ENCODE peak calls at places on chromosome 13, in six cellular contexts. C, F, N, Z, X and O are unnamed samples.

GRCh38 chr13:73715114-73715909 is 418.9 kb downstream of the KLF12 start:
- DNase-seq in X (no peak), C (peak; percentile 67), Z (no peak), F (no peak), N (no peak), O (peak; percentile 59)

GRCh38 chr13:46698910-46699460 is 98.0 kb downstream of the ESD start:
- DNase-seq in N (no peak), C (no peak), X (no peak), Z (no peak), F (peak; percentile 30), O (peak; percentile 20)

GRCh38 chr13:96053003-96053703 is at the start of gene UGGT2:
- DNase-seq in X (peak; percentile 97), F (peak; percentile 96), Z (peak; percentile 96), N (peak; percentile 76), C (peak; percentile 96), O (peak; percentile 94)

GRCh38 chr13:95256086-95256485 is 45.2 kb downstream of the ABCC4 start:
- DNase-seq in X (no peak), F (peak; percentile 74), C (no peak), Z (no peak), N (peak; percentile 59), O (peak; percentile 96)

GRCh38 chr13:90719452-90719851 is 628.0 kb upstream of the MIR17HG start:
- DNase-seq in Z (no peak), N (no peak), C (no peak), F (peak; percentile 26), X (no peak), O (no peak)

GRCh38 chr13:99977912-99978780 is 3.4 kb upstream of the ZIC2 start:
- DNase-seq in X (no peak), N (no peak), C (no peak), Z (no peak), F (no peak), O (no peak)

GRCh38 chr13:23579072-23579885 is 9.1 kb downstream of the TNFRSF19 start:
- DNase-seq in Z (peak; percentile 93), F (peak; percentile 85), N (peak; percentile 52), C (peak; percentile 96), X (peak; percentile 95), O (peak; percentile 88)

GRCh38 chr13:113915786-113916329 is 52.0 kb upstream of the GAS6 start:
- DNase-seq in F (no peak), X (no peak), Z (no peak), C (no peak), N (no peak), O (no peak)

GRCh38 chr13:113638806-113639205 is 19.2 kb downstream of the ATP4B start:
- DNase-seq in X (no peak), N (no peak), Z (no peak), F (no peak), C (no peak), O (no peak)

GRCh38 chr13:19862511-19863313 is 737 bp downstream of the ZMYM5 start:
- DNase-seq in F (peak; percentile 38), C (peak; percentile 64), Z (peak; percentile 28), N (no peak), X (peak; percentile 29), O (peak; percentile 40)

GRCh38 chr13:19567820-19568534 is 6.6 kb upstream of the TPTE2 start:
- DNase-seq in C (peak; percentile 72), X (no peak), N (no peak), F (no peak), Z (no peak), O (no peak)

GRCh38 chr13:41302743-41303142 is 8.3 kb upstream of the NAA16 start:
- DNase-seq in C (no peak), N (no peak), X (no peak), F (no peak), Z (no peak), O (peak; percentile 47)

GRCh38 chr13:88656751-88657150 is 985.6 kb downstream of the SLITRK5 start:
- DNase-seq in X (no peak), Z (no peak), N (no peak), C (no peak), F (no peak), O (peak; percentile 61)

GRCh38 chr13:58085819-58086218 is 454.3 kb downstream of the PCDH17 start:
- DNase-seq in X (no peak), F (no peak), Z (no peak), C (no peak), N (no peak), O (no peak)

GRCh38 chr13:85261757-85262346 is 537.4 kb downstream of the SLITRK6 start:
- DNase-seq in C (no peak), Z (no peak), X (no peak), F (no peak), N (no peak), O (peak; percentile 49)

GRCh38 chr13:79674765-79675515 is 194.0 kb downstream of the NDFIP2 start:
- DNase-seq in Z (no peak), C (no peak), F (no peak), X (no peak), N (no peak), O (peak; percentile 83)
- H3K4me3 ChIP-seq in Z (no peak overlapping the region), C (no peak overlapping the region), F (no peak overlapping the region), X (no peak overlapping the region), N (no peak overlapping the region), O (no peak overlapping the region)

GRCh38 chr13:60152114-60152513 is 11.6 kb downstream of the DIAPH3 start:
- DNase-seq in Z (no peak), F (no peak), C (no peak), X (no peak), N (no peak), O (peak; percentile 17)

GRCh38 chr13:60150538-60150937 is 13.2 kb downstream of the DIAPH3 start:
- DNase-seq in Z (no peak), F (no peak), C (no peak), N (no peak), X (no peak), O (no peak)

GRCh38 chr13:60152904-60153303 is 10.8 kb downstream of the DIAPH3 start:
- DNase-seq in Z (no peak), X (no peak), F (peak; percentile 31), N (no peak), C (peak; percentile 14), O (no peak)

GRCh38 chr13:60158321-60158801 is 5.4 kb downstream of the DIAPH3 start:
- DNase-seq in F (no peak), Z (no peak), C (no peak), N (no peak), X (no peak), O (no peak)

GRCh38 chr13:60155978-60156377 is 7.8 kb downstream of the DIAPH3 start:
- DNase-seq in N (no peak), C (peak; percentile 14), X (no peak), Z (no peak), F (no peak), O (no peak)
- TF ChIP-seq CTCF in N (no peak), C (no peak), X (no peak), Z (no peak), F (peak; percentile 16), O (no peak)

GRCh38 chr13:77896536-77896935 is 22.1 kb downstream of the EDNRB start:
- DNase-seq in N (no peak), X (no peak), Z (no peak), C (no peak), F (peak; percentile 45), O (no peak)
- H3K4me3 ChIP-seq in N (no peak overlapping the region), X (no peak overlapping the region), Z (peak overlapping the region; percentile 39), C (no peak overlapping the region), F (no peak overlapping the region), O (no peak overlapping the region)

DNA sequence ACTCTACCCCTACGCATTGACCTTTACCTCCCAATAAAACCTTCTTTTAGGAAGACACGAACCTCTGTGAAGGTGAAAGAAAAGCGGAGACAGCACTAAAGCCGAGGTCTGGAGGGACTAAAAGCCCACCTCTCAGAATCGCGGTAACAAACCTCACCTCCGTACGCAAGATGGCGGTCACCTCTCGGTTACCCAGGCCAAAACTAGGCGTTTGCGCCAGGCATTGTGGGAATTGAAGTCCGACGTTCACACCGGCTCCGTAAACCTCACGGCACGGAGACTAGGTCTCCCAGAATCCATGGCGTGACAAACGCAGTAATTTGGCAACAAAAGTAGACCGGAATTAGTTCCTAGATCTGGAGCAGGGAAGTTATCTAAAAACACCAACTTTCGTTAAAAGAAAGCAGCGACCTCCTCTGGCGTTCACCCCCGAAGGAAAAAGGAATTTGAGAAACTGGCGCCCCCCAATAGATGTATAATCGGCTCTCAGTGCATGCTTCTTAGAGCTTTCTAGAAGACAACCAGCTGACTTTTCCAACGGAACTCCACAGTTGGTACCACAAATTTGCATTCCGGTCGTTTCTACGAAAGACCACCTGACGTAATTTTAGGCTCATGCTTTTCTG is at the start of gene N4BP2L2:
- DNase-seq in Z (peak; percentile 90), N (peak; percentile 96), C (peak; percentile 97), F (peak; percentile 98), X (peak; percentile 87), O (peak; percentile 97)
- TF ChIP-seq CTCF in Z (peak; percentile 53), N (peak; percentile 34), C (no peak), F (peak; percentile 42), X (peak; percentile 27), O (peak; percentile 12)

DNA sequence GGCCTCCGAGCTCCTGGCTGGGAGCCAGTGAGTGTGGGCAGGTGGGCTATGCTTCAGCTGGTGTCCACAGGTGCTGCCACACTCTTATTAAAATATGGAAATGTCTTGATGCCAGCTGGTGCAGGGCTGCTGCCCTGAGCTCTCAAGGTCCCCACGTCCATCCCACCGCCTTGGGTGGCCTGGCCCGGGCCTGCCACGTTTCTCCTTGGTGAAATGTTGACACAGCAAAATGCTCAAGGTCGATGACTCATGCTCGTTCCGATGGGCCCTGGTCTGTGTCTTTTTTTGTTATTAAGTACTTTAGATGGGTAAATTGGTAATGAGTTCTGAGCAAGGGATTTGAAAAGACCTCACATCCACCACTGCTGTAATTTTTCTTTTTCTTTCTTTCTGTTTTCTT is 524.7 kb downstream of the MYO16 start:
- DNase-seq in C (no peak), F (peak; percentile 81), Z (no peak), X (no peak), N (no peak), O (peak; percentile 18)
- H3K4me3 ChIP-seq in C (no peak overlapping the region), F (no peak overlapping the region), Z (no peak overlapping the region), X (no peak overlapping the region), N (no peak overlapping the region), O (no peak overlapping the region)

DNA sequence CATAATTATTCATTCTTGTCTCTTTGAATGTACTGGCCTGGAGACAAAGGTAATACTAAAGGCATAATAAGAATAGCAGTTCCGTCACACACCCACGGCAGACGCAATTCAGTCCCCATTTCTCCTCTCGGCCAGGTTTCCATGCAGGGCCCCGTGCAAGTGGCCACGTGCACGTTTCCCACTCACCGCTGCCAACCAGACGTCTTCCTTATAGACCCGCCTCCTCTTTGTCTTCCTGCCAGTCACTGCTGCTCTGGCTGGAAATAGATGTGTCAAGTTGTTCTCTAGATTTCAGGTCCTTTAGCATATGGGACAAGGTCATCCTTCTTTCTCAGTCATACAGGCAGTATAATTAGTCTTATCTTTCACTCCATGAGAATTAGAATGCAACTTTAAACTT is 204.3 kb downstream of the SUCLA2 start:
- DNase-seq in F (no peak), C (no peak), X (peak; percentile 15), Z (peak; percentile 22), N (no peak), O (no peak)
- TF ChIP-seq CTCF in F (no peak), C (no peak), X (no peak), Z (no peak), N (no peak), O (no peak)